ENCODE peak calls at places on chromosomes 4 and X, in six cellular contexts. One of them, this sample, is unnamed.

GRCh38 chrX:8981742-8982141 is 52.2 kb downstream of the FAM9B start:
- DNase-seq in ELF-1: peak
- DNase-seq in 8988T: no peak
- DNase-seq in HFFc6: no peak
- DNase-seq in stimulated activated naive B cell treated with anti-CD40 and anti-IgM and Interleukin-4, amounts not matched to agents 10 μg/mL and 1 μg/mL and 100 μg/mL, for 72 hours: no peak
- DNase-seq in WTC11: no peak
- DNase-seq in this sample: no peak

GRCh38 chr4:102574317-102574716 is 73.2 kb downstream of the NFKB1 start:
- DNase-seq in ELF-1: no peak
- DNase-seq in 8988T: no peak
- DNase-seq in HFFc6: no peak
- DNase-seq in stimulated activated naive B cell treated with anti-CD40 and anti-IgM and Interleukin-4, amounts not matched to agents 10 μg/mL and 1 μg/mL and 100 μg/mL, for 72 hours: no peak
- DNase-seq in WTC11: no peak
- DNase-seq in this sample: no peak

GRCh38 chr4:121030151-121030550 is 42.2 kb downstream of the NDNF start:
- DNase-seq in ELF-1: no peak
- DNase-seq in 8988T: no peak
- DNase-seq in HFFc6: no peak
- DNase-seq in stimulated activated naive B cell treated with anti-CD40 and anti-IgM and Interleukin-4, amounts not matched to agents 10 μg/mL and 1 μg/mL and 100 μg/mL, for 72 hours: no peak
- DNase-seq in WTC11: no peak
- DNase-seq in this sample: no peak

GRCh38 chrX:12349201-12349600 is 210.9 kb downstream of the FRMPD4 start:
- DNase-seq in ELF-1: peak
- DNase-seq in 8988T: no peak
- DNase-seq in HFFc6: no peak
- DNase-seq in stimulated activated naive B cell treated with anti-CD40 and anti-IgM and Interleukin-4, amounts not matched to agents 10 μg/mL and 1 μg/mL and 100 μg/mL, for 72 hours: no peak
- DNase-seq in WTC11: peak
- DNase-seq in this sample: no peak

GRCh38 chr4:8213121-8213520 is 14.0 kb downstream of the SH3TC1 start:
- DNase-seq in ELF-1: no peak
- DNase-seq in 8988T: no peak
- DNase-seq in HFFc6: no peak
- DNase-seq in stimulated activated naive B cell treated with anti-CD40 and anti-IgM and Interleukin-4, amounts not matched to agents 10 μg/mL and 1 μg/mL and 100 μg/mL, for 72 hours: no peak
- DNase-seq in WTC11: no peak
- DNase-seq in this sample: no peak

GRCh38 chr4:75715105-75715799 is 9.1 kb upstream of the USO1 start:
- DNase-seq in ELF-1: no peak
- DNase-seq in 8988T: no peak
- DNase-seq in HFFc6: peak
- DNase-seq in stimulated activated naive B cell treated with anti-CD40 and anti-IgM and Interleukin-4, amounts not matched to agents 10 μg/mL and 1 μg/mL and 100 μg/mL, for 72 hours: no peak
- DNase-seq in WTC11: no peak
- DNase-seq in this sample: no peak

GRCh38 chr4:55876387-55876786 is 22.9 kb downstream of the EXOC1 start:
- DNase-seq in ELF-1: no peak
- DNase-seq in 8988T: no peak
- DNase-seq in HFFc6: no peak
- DNase-seq in stimulated activated naive B cell treated with anti-CD40 and anti-IgM and Interleukin-4, amounts not matched to agents 10 μg/mL and 1 μg/mL and 100 μg/mL, for 72 hours: no peak
- DNase-seq in WTC11: no peak
- DNase-seq in this sample: no peak

GRCh38 chr4:13544556-13545393 is 467 bp upstream of the NKX3-2 start:
- DNase-seq in ELF-1: peak
- DNase-seq in 8988T: peak
- DNase-seq in HFFc6: peak
- DNase-seq in stimulated activated naive B cell treated with anti-CD40 and anti-IgM and Interleukin-4, amounts not matched to agents 10 μg/mL and 1 μg/mL and 100 μg/mL, for 72 hours: no peak
- DNase-seq in WTC11: peak
- DNase-seq in this sample: peak

GRCh38 chr4:165970703-165971420 is 97.8 kb downstream of the TLL1 start:
- DNase-seq in ELF-1: no peak
- DNase-seq in 8988T: no peak
- DNase-seq in HFFc6: no peak
- DNase-seq in stimulated activated naive B cell treated with anti-CD40 and anti-IgM and Interleukin-4, amounts not matched to agents 10 μg/mL and 1 μg/mL and 100 μg/mL, for 72 hours: no peak
- DNase-seq in WTC11: no peak
- DNase-seq in this sample: no peak

GRCh38 chr4:88457307-88458090 is 580 bp downstream of the HERC5 start:
- DNase-seq in ELF-1: no peak
- DNase-seq in 8988T: no peak
- DNase-seq in HFFc6: no peak
- DNase-seq in stimulated activated naive B cell treated with anti-CD40 and anti-IgM and Interleukin-4, amounts not matched to agents 10 μg/mL and 1 μg/mL and 100 μg/mL, for 72 hours: no peak
- DNase-seq in WTC11: peak
- DNase-seq in this sample: peak

GRCh38 chrX:111742018-111742417 is 61.0 kb downstream of the ALG13 start:
- DNase-seq in ELF-1: no peak
- DNase-seq in 8988T: no peak
- DNase-seq in HFFc6: no peak
- DNase-seq in stimulated activated naive B cell treated with anti-CD40 and anti-IgM and Interleukin-4, amounts not matched to agents 10 μg/mL and 1 μg/mL and 100 μg/mL, for 72 hours: no peak
- DNase-seq in WTC11: no peak
- DNase-seq in this sample: no peak

GRCh38 chr4:48944659-48945290 is 38.2 kb upstream of the OCIAD2 start:
- DNase-seq in ELF-1: peak
- DNase-seq in 8988T: no peak
- DNase-seq in HFFc6: no peak
- DNase-seq in stimulated activated naive B cell treated with anti-CD40 and anti-IgM and Interleukin-4, amounts not matched to agents 10 μg/mL and 1 μg/mL and 100 μg/mL, for 72 hours: no peak
- DNase-seq in WTC11: peak
- DNase-seq in this sample: peak

GRCh38 chrX:21375795-21376069 is 1.5 kb downstream of the CNKSR2 start:
- DNase-seq in ELF-1: peak
- DNase-seq in 8988T: no peak
- DNase-seq in HFFc6: no peak
- DNase-seq in stimulated activated naive B cell treated with anti-CD40 and anti-IgM and Interleukin-4, amounts not matched to agents 10 μg/mL and 1 μg/mL and 100 μg/mL, for 72 hours: no peak
- DNase-seq in WTC11: no peak
- DNase-seq in this sample: peak

GRCh38 chr4:36256398-36256828 is 12.1 kb upstream of the ARAP2 start:
- DNase-seq in ELF-1: no peak
- DNase-seq in 8988T: no peak
- DNase-seq in HFFc6: no peak
- DNase-seq in stimulated activated naive B cell treated with anti-CD40 and anti-IgM and Interleukin-4, amounts not matched to agents 10 μg/mL and 1 μg/mL and 100 μg/mL, for 72 hours: peak
- DNase-seq in WTC11: no peak
- DNase-seq in this sample: peak

GRCh38 chrX:70289168-70289792 is 447 bp downstream of the PDZD11 start:
- DNase-seq in ELF-1: no peak
- DNase-seq in 8988T: no peak
- DNase-seq in HFFc6: peak
- DNase-seq in stimulated activated naive B cell treated with anti-CD40 and anti-IgM and Interleukin-4, amounts not matched to agents 10 μg/mL and 1 μg/mL and 100 μg/mL, for 72 hours: no peak
- DNase-seq in WTC11: no peak
- DNase-seq in this sample: no peak

GRCh38 chr4:8248091-8248490 is 21.5 kb upstream of the HTRA3 start:
- DNase-seq in ELF-1: no peak
- DNase-seq in 8988T: no peak
- DNase-seq in HFFc6: no peak
- DNase-seq in stimulated activated naive B cell treated with anti-CD40 and anti-IgM and Interleukin-4, amounts not matched to agents 10 μg/mL and 1 μg/mL and 100 μg/mL, for 72 hours: no peak
- DNase-seq in WTC11: no peak
- DNase-seq in this sample: no peak